ENCODE peak calls at places on chromosomes 16 and 17, in four cellular contexts. J is HCT116, W is K562, E is SK-N-SH. F is an unnamed sample.
A peak's percentile ranks its signal among the peaks of the same experiment; 100 is the strongest.

GRCh38 chr16:48583075-48584065 is 26.6 kb downstream of the N4BP1 start:
- DNase-seq in J (no peak), W (no peak), E (no peak), F (no peak)

GRCh38 chr16:72894291-72895151 is 153.4 kb downstream of the ZFHX3 start:
- DNase-seq in J (no peak), W (no peak), E (no peak), F (no peak)

GRCh38 chr16:47016700-47017133 is 43.2 kb upstream of the DNAJA2 start:
- DNase-seq in J (no peak), W (peak; percentile 2), E (no peak), F (no peak)

GRCh38 chr16:28891964-28892890 is 13.9 kb downstream of the ATP2A1 start:
- DNase-seq in J (no peak), W (no peak), E (no peak), F (no peak)

GRCh38 chr16:66344533-66345145 is 21.9 kb upstream of the CDH5 start:
- DNase-seq in J (no peak), W (peak; percentile 30), E (no peak), F (no peak)

GRCh38 chr16:70257391-70257790 is 5.7 kb upstream of the EXOSC6 start:
- DNase-seq in J (no peak), W (no peak), E (no peak), F (no peak)

GRCh38 chr16:58709338-58709737 is 24.8 kb upstream of the SLC38A7 start:
- DNase-seq in J (no peak), W (no peak), E (no peak), F (no peak)

GRCh38 chr16:9219811-9220210 is 128.4 kb downstream of the HAPSTR1 start:
- DNase-seq in J (no peak), W (no peak), E (no peak), F (no peak)

GRCh38 chr16:64975821-64976220 is 146.0 kb downstream of the CDH11 start:
- DNase-seq in J (no peak), W (no peak), E (no peak), F (no peak)

GRCh38 chr16:12067714-12068401 is 91.3 kb downstream of the SNX29 start:
- DNase-seq in J (peak; percentile 65), W (peak; percentile 67), E (peak; percentile 74), F (peak; percentile 79)

GRCh38 chr16:11254913-11255736 is 879 bp downstream of the SOCS1 start:
- DNase-seq in J (no peak), W (peak; percentile 60), E (peak; percentile 73), F (no peak)

GRCh38 chr17:42458497-42459255 is at the start of gene ATP6V0A1:
- DNase-seq in J (peak; percentile 75), W (peak; percentile 98), E (peak; percentile 98), F (no peak)

GRCh38 chr17:42459256-42459982 is 741 bp downstream of the ATP6V0A1 start:
- DNase-seq in J (no peak), W (peak; percentile 58), E (peak; percentile 56), F (no peak)

GRCh38 chr17:42459983-42460300 is 1.3 kb downstream of the ATP6V0A1 start:
- DNase-seq in J (no peak), W (no peak), E (peak; percentile 32), F (no peak)

GRCh38 chr17:42457107-42457787 is 1.4 kb upstream of the ATP6V0A1 start:
- DNase-seq in J (no peak), W (no peak), E (no peak), F (no peak)

GRCh38 chr17:42460371-42460770 is 1.7 kb downstream of the ATP6V0A1 start:
- DNase-seq in J (no peak), W (no peak), E (no peak), F (no peak)
- TF ChIP-seq SIN3A in J (no peak), W (no peak), E (no peak), F (no peak)

DNA sequence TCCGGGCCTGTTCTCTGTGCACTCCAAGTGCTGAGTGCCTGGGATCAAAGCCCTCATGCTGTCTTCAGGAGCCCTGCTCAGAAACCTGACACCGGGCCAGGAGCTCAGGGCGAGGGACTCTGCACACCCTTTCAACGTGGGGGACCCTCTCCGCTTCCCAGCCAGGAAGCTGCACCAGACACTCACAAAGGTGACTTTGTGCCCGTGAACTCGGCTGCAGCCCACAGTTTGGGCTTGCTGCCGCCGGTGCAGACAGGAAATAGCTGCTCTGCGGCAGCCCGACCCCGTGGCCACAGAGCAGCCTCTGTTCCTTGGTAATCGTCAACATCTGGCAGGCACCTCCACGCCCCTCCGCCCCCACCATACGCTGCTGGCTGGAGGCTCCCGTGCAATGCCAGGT is 93.4 kb upstream of the METRNL start:
- DNase-seq in J (no peak), W (no peak), E (peak; percentile 78), F (no peak)
- H3K9me3 ChIP-seq in J (no peaks in the 10 kb centered on the region), W (peaks cover 4% of the 10 kb centered on the region), E (no peaks in the 10 kb centered on the region), F (no peaks in the 10 kb centered on the region)

GRCh38 chr17:32567511-32567910 is 80.7 kb downstream of the CDK5R1 start:
- DNase-seq in J (no peak), W (no peak), E (no peak), F (no peak)
- TF ChIP-seq SIN3A in J (no peak), W (no peak), E (no peak), F (no peak)

DNA sequence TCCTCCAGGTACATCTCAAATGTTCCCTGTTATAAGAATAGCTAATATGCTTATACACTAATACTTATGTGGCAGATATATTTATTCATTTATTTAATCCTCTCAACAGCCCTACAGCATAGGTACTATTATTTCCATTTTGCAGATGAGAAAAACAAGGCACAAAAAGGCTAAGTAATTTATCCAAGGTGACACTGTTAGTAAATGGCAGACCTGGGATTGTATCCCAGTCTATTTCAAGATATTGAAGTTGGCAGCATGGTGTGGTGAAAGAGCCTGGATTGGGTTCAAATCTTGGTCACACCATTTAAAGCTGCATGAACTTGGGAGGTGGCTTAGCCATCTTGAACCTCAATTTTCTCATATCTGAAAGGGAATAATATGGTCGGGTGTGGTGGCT is 27.2 kb downstream of the TMEM98 start:
- DNase-seq in J (no peak), W (no peak), E (no peak), F (no peak)
- H3K9me3 ChIP-seq in J (no peaks in the 10 kb centered on the region), W (no peaks in the 10 kb centered on the region), E (no peaks in the 10 kb centered on the region), F (no peaks in the 10 kb centered on the region)

DNA sequence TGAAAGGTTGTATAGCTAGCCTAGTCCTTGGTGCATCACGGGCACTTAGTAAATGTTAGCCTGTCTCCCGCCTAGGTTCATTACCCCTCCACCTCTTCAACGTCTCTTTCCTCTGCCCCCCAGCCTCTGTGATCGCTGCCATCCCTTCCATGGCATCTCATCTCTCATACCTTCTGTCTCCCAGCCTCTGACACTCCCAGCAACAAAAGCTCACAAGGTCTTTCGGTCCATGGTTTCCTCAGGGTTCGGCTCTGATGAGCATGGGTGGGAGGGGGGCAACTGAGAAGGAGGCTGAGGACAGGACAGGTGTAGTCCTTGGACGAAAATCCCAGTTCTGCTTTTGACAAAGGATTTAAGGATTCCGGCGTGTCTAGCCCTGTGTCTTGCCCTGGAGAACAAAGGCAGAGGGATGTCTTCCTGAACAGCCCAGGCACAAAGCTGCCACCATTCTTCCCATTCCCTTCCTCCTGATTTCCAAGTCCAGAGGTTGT is 16.7 kb downstream of the CCR7 start:
- DNase-seq in J (no peak), W (no peak), E (no peak), F (no peak)
- TF ChIP-seq SIN3A in J (no peak), W (no peak), E (no peak), F (no peak)

GRCh38 chr16:5862103-5863003 is 764.8 kb upstream of the EEF2KMT start:
- DNase-seq in J (no peak), W (no peak), E (peak; percentile 63), F (no peak)
- H3K9me3 ChIP-seq in J (peaks cover 7% of the 10 kb centered on the region), W (no peaks in the 10 kb centered on the region), E (no peaks in the 10 kb centered on the region), F (no peaks in the 10 kb centered on the region)

GRCh38 chr16:88768041-88768876 is 16.8 kb downstream of the PIEZO1 start:
- DNase-seq in J (no peak), W (peak; percentile 65), E (peak; percentile 70), F (no peak)

GRCh38 chr16:88767546-88767945 is 17.5 kb downstream of the PIEZO1 start:
- DNase-seq in J (no peak), W (peak; percentile 67), E (no peak), F (no peak)

GRCh38 chr16:88764913-88765349 is 20.1 kb downstream of the PIEZO1 start:
- DNase-seq in J (no peak), W (no peak), E (no peak), F (no peak)

GRCh38 chr16:88769617-88770458 is 15.2 kb downstream of the PIEZO1 start:
- DNase-seq in J (no peak), W (peak; percentile 88), E (peak; percentile 76), F (no peak)

DNA sequence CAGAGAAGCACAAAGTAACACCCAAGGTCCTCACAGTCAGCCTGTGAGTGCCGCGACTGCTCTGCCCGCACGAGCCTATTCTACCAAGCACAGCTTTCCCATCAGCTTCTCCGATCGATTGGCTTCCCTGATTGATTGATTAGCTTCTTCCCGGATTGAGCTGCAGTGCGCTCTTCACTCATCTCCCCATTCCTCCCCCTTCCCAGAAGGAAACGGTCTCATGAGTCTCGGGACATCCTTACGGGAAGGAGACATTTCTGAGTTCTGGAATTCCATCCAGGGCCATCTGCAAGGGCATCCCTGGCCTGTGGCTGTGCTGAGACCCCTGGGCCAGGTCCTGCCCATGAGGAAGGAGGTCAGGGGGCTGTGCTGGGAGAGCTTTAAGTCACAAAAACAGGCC is 18.0 kb downstream of the PIEZO1 start:
- DNase-seq in J (no peak), W (no peak), E (no peak), F (no peak)
- TF ChIP-seq SIN3A in J (no peak), W (no peak), E (no peak), F (no peak)

DNA sequence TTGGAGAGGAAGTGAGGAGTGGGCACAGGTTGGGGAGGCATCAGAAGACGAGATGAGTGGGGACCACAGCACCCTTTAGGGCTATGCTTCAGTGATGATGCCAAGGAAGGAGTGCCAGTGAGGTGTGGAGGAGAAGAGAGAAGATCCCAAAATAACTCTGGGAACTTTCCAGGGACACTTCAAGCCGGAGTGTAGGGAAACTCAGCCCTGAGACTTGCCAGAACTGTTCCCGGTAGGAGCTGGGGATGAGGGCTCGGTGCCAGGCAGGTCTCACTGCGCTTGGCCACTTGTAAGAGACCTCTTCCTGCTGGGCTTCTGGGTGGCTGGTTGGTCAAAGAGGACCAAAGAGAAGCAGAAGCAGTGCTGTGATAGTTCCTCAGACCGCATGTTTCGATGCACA is 63.6 kb downstream of the SHISA6 start:
- DNase-seq in J (no peak), W (no peak), E (no peak), F (no peak)
- H3K9me3 ChIP-seq in J (peaks cover 25% of the 10 kb centered on the region), W (no peaks in the 10 kb centered on the region), E (no peaks in the 10 kb centered on the region), F (no peaks in the 10 kb centered on the region)

DNA sequence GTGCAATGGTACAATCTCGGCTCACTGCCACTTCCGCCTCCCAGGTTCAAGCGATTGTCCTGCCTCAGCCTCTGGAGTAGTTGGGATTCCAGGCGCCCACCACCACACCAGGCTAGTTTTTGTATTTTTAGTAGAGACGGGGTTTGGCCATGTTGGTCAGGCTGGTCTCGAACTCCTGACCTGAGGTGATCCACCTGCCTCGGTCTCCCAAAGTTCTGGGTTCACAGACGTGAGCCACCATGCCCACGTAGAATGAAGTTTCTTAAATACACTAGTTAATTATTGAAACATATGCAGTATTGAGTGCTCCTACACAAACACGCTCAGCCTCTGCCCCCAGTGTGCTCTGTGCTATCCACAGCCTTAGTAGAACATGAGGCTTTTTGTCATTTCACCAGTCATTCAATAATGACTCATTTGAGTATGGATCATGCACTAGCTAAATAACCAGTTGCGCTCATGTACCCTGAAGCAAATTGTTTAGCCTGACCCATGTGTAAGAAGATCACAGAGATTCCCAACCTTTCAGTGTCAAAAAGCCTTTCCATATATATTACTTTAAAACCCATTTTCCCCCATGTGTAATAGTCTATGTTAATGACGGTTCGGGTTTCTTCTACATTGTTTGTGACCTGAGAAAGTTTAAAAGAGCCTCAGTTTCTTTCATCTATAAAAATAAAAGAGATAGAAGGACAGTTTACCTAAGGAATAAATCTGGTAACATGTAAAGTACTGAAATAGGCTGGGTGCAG is 49.7 kb downstream of the TUBD1 start:
- DNase-seq in J (peak; percentile 96), W (no peak), E (no peak), F (peak; percentile 98)
- TF ChIP-seq SIN3A in J (no peak), W (peak; percentile 93), E (peak; percentile 87), F (no peak)